ENCODE peak calls at places on chromosomes 16 and 17, in four cellular contexts. N, W, I and V are unnamed samples.

GRCh38 chr16:27522173-27522707 is 27.5 kb downstream of the GTF3C1 start:
- DNase-seq in N (no peak), I (no peak), W (no peak), V (no peak)

GRCh38 chr16:56424791-56425438 is 430 bp downstream of the AMFR start:
- DNase-seq in I (no peak), N (no peak), W (peak), V (no peak)

GRCh38 chr17:62760059-62760887 is 47.8 kb downstream of the MARCHF10 start:
- DNase-seq in N (peak), W (no peak), I (no peak), V (no peak)

GRCh38 chr16:67326472-67327309 is at the start of the genes KCTD19 and LRRC36:
- DNase-seq in W (peak), N (no peak), I (no peak), V (peak)

GRCh38 chr16:1863681-1864460 is 8.1 kb downstream of the MEIOB start:
- DNase-seq in N (peak), I (no peak), W (no peak), V (no peak)

GRCh38 chr17:73552300-73553088 is 91.8 kb downstream of the SDK2 start:
- DNase-seq in I (no peak), W (no peak), N (no peak), V (no peak)

GRCh38 chr17:728911-729310 is 3.5 kb upstream of the TLCD3A start:
- DNase-seq in N (no peak), W (no peak), I (no peak), V (no peak)

GRCh38 chr16:87447323-87447722 is 45.5 kb downstream of the ZCCHC14 start:
- DNase-seq in N (peak), W (no peak), I (no peak), V (no peak)

GRCh38 chr16:28210264-28210663 is 1.5 kb downstream of the XPO6 start:
- DNase-seq in W (peak), N (no peak), I (no peak), V (no peak)

GRCh38 chr16:25036561-25036960 is 21.4 kb upstream of the ARHGAP17 start:
- DNase-seq in I (no peak), N (no peak), W (no peak), V (no peak)

GRCh38 chr17:32772453-32773025 is 104.4 kb downstream of the MYO1D start:
- DNase-seq in W (no peak), I (peak), N (no peak), V (no peak)

GRCh38 chr17:31266042-31266441 is 31.0 kb downstream of the OMG start:
- DNase-seq in I (no peak), W (no peak), N (no peak), V (no peak)

GRCh38 chr17:12068946-12069345 is 48.3 kb downstream of the MAP2K4 start:
- DNase-seq in W (no peak), I (no peak), N (peak), V (no peak)

GRCh38 chr17:12062249-12062648 is 41.6 kb downstream of the MAP2K4 start:
- DNase-seq in N (no peak), I (no peak), W (no peak), V (no peak)

GRCh38 chr17:12067425-12067824 is 46.7 kb downstream of the MAP2K4 start:
- DNase-seq in N (no peak), W (no peak), I (no peak), V (no peak)

GRCh38 chr17:12064395-12064794 is 43.7 kb downstream of the MAP2K4 start:
- DNase-seq in N (no peak), I (no peak), W (no peak), V (no peak)
- TF ChIP-seq CHD1 in N (no peak), I (no peak), W (no peak), V (no peak)

DNA sequence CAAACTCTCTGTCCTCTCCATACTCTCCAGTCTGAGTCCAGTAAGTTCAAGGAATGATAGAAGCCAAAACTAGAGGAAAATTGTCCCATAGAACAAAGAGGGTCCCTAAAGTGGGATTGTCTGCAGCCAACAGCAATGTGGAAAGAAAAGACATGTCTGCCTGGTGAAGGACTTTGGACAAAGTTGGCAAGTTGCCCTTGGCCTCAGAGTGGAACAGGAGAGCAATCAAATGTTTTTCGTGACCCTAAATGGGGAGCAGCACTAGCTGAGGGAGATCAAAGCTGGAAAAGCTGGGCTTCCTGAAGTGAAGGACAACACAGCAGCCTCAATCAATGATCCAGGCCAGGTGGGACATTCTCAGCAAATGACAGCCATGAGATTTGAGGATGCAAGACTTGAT is 183.5 kb downstream of the CHD9NB start:
- DNase-seq in N (no peak), W (no peak), I (no peak), V (no peak)
- TF ChIP-seq CHD1 in N (no peak), W (no peak), I (no peak), V (no peak)

DNA sequence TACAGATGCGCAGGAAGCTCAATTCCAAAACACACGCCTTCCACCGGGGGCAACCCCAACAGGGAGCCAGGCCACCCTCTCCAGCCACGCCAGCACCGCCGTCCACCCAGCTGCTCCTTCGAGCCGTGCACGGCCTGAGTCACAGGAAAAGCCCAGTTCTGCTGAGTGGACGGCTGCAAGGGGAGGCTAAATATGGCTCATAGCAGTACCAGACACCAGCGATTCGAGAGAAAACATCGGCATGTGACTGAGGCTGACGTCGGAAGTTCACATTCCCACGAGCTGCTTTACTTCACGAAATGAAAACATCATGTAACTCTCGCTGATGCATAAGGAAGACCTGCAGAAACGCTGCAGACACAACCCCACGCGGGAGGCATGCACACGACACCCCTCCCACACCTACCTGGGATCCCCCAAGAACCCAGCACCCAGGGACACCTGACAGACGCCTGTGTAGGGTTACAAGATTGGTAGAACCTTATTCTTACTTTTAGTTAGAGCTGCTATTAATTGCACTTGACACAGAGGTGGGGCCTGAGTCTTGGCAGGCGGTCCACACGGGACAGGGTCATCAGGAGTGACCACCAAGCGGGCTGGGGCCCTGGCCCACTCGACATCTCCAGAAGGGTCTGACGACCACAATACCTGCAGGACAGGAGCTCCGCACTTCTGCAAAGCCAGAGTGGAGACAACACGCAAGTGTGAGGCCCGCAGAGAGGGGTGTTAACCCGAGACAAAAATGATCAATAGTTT is 116.8 kb downstream of the ANKRD11 start:
- DNase-seq in W (no peak), I (no peak), N (peak), V (no peak)
- TF ChIP-seq CHD1 in W (no peak), I (no peak), N (no peak), V (no peak)

GRCh38 chr16:6803171-6803570 is 529.5 kb upstream of the RBFOX1 start:
- DNase-seq in I (no peak), W (no peak), N (no peak), V (no peak)

GRCh38 chr16:6804461-6804860 is 528.2 kb upstream of the RBFOX1 start:
- DNase-seq in I (no peak), W (no peak), N (no peak), V (no peak)
- TF ChIP-seq CHD1 in I (no peak), W (no peak), N (no peak), V (no peak)

GRCh38 chr16:20850981-20851380 is 44.7 kb downstream of the REXO5 start:
- DNase-seq in N (peak), I (no peak), W (no peak), V (no peak)

GRCh38 chr16:20849587-20850390 is 43.5 kb downstream of the REXO5 start:
- DNase-seq in W (peak), N (peak), I (no peak), V (peak)

GRCh38 chr16:20853981-20854620 is 46.1 kb downstream of the DCUN1D3 start:
- DNase-seq in N (no peak), W (no peak), I (no peak), V (no peak)

GRCh38 chr16:20853076-20853597 is 46.8 kb downstream of the REXO5 start:
- DNase-seq in W (no peak), I (no peak), N (no peak), V (no peak)

GRCh38 chr16:20851601-20852000 is 45.3 kb downstream of the REXO5 start:
- DNase-seq in I (no peak), N (peak), W (no peak), V (no peak)
- TF ChIP-seq CHD1 in I (no peak), N (no peak), W (no peak), V (no peak)

DNA sequence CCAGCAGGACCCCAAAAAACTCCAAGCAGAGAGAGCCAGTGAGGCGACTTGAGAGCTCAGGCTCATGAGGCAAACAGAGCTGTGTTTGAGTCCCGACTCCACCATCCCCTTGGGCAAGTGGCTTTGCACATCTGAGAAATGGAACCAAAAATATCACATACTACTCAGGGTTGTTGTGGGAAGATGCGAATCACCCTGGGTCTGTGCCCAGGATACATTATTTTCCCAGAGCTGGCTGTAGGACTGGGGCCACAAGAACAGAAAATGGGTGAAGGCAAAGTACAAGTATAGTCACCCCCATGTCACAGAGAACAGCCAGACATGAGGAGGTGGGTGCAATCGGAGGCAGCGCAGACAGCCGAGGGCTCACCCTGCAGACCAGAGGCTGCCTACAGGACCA is 127.3 kb downstream of the GAS7 start:
- DNase-seq in I (no peak), W (no peak), N (no peak), V (no peak)
- TF ChIP-seq CHD1 in I (no peak), W (no peak), N (no peak), V (no peak)

GRCh38 chr17:70238228-70238627 is 68.9 kb downstream of the KCNJ2 start:
- DNase-seq in W (no peak), N (no peak), I (no peak), V (no peak)
- TF ChIP-seq CHD1 in W (no peak), N (no peak), I (no peak), V (no peak)